ENCODE peak calls at places on chromosomes 5 and 9, in ten cellular contexts. One of them, this sample, is unnamed.

GRCh38 chr5:168528521-168529360 is at the start of gene FBLL1:
- DNase-seq in tibial nerve: no peak
- DNase-seq in heart left ventricle: peak; percentile 29
- DNase-seq in WTC11: peak; percentile 80
- DNase-seq in Calu3: peak; percentile 59
- DNase-seq in A673: peak; percentile 50
- DNase-seq in fibroblast of pulmonary artery: peak; percentile 41
- DNase-seq in GM20000: peak; percentile 65
- DNase-seq in progenitor cell of endocrine pancreas: peak; percentile 67
- DNase-seq in fibroblast of the aortic adventitia: peak; percentile 32
- DNase-seq in this sample: no peak

GRCh38 chr5:14114615-14115251 is 28.4 kb upstream of the TRIO start:
- DNase-seq in tibial nerve: no peak
- DNase-seq in heart left ventricle: no peak
- DNase-seq in WTC11: no peak
- DNase-seq in Calu3: no peak
- DNase-seq in A673: no peak
- DNase-seq in fibroblast of pulmonary artery: peak; percentile 5
- DNase-seq in GM20000: no peak
- DNase-seq in progenitor cell of endocrine pancreas: no peak
- DNase-seq in fibroblast of the aortic adventitia: peak; percentile 53
- DNase-seq in this sample: no peak

GRCh38 chr9:109912726-109913460 is 132.9 kb downstream of the PALM2AKAP2 start:
- DNase-seq in tibial nerve: no peak
- DNase-seq in heart left ventricle: no peak
- DNase-seq in WTC11: no peak
- DNase-seq in Calu3: no peak
- DNase-seq in A673: peak; percentile 28
- DNase-seq in fibroblast of pulmonary artery: no peak
- DNase-seq in GM20000: no peak
- DNase-seq in progenitor cell of endocrine pancreas: no peak
- DNase-seq in fibroblast of the aortic adventitia: peak; percentile 66
- DNase-seq in this sample: no peak

GRCh38 chr5:133925866-133926488 is 42.4 kb downstream of the C5orf15 start:
- DNase-seq in tibial nerve: no peak
- DNase-seq in heart left ventricle: no peak
- DNase-seq in WTC11: no peak
- DNase-seq in Calu3: peak; percentile 26
- DNase-seq in A673: no peak
- DNase-seq in fibroblast of pulmonary artery: no peak
- DNase-seq in GM20000: no peak
- DNase-seq in progenitor cell of endocrine pancreas: no peak
- DNase-seq in fibroblast of the aortic adventitia: no peak
- DNase-seq in this sample: no peak

GRCh38 chr5:91469517-91470165 is 86.5 kb upstream of the ARRDC3 start:
- DNase-seq in tibial nerve: peak; percentile 24
- DNase-seq in heart left ventricle: no peak
- DNase-seq in WTC11: no peak
- DNase-seq in Calu3: no peak
- DNase-seq in A673: peak; percentile 23
- DNase-seq in fibroblast of pulmonary artery: peak; percentile 7
- DNase-seq in GM20000: no peak
- DNase-seq in progenitor cell of endocrine pancreas: no peak
- DNase-seq in fibroblast of the aortic adventitia: no peak
- DNase-seq in this sample: no peak

GRCh38 chr5:128084228-128085167 is 932 bp downstream of the SLC12A2 start:
- DNase-seq in tibial nerve: no peak
- DNase-seq in heart left ventricle: peak; percentile 44
- DNase-seq in WTC11: peak; percentile 30
- DNase-seq in Calu3: peak; percentile 37
- DNase-seq in A673: peak; percentile 4
- DNase-seq in fibroblast of pulmonary artery: peak; percentile 34
- DNase-seq in GM20000: peak; percentile 66
- DNase-seq in progenitor cell of endocrine pancreas: peak; percentile 39
- DNase-seq in fibroblast of the aortic adventitia: peak; percentile 42
- DNase-seq in this sample: peak; percentile 45

GRCh38 chr9:132182609-132183073 is 20.8 kb downstream of the NTNG2 start:
- DNase-seq in tibial nerve: no peak
- DNase-seq in heart left ventricle: no peak
- DNase-seq in WTC11: no peak
- DNase-seq in Calu3: no peak
- DNase-seq in A673: peak; percentile 71
- DNase-seq in fibroblast of pulmonary artery: peak; percentile 48
- DNase-seq in GM20000: no peak
- DNase-seq in progenitor cell of endocrine pancreas: no peak
- DNase-seq in fibroblast of the aortic adventitia: no peak
- DNase-seq in this sample: no peak

GRCh38 chr5:132447196-132447595 is 43.4 kb downstream of the IRF1 start:
- DNase-seq in tibial nerve: no peak
- DNase-seq in heart left ventricle: no peak
- DNase-seq in WTC11: no peak
- DNase-seq in Calu3: no peak
- DNase-seq in A673: no peak
- DNase-seq in fibroblast of pulmonary artery: no peak
- DNase-seq in GM20000: no peak
- DNase-seq in progenitor cell of endocrine pancreas: no peak
- DNase-seq in fibroblast of the aortic adventitia: no peak
- DNase-seq in this sample: no peak

GRCh38 chr5:107269256-107269655 is 401.5 kb downstream of the EFNA5 start:
- DNase-seq in tibial nerve: no peak
- DNase-seq in heart left ventricle: no peak
- DNase-seq in WTC11: peak; percentile 15
- DNase-seq in Calu3: no peak
- DNase-seq in A673: no peak
- DNase-seq in fibroblast of pulmonary artery: no peak
- DNase-seq in GM20000: no peak
- DNase-seq in progenitor cell of endocrine pancreas: no peak
- DNase-seq in fibroblast of the aortic adventitia: no peak
- DNase-seq in this sample: no peak

GRCh38 chr9:92723299-92723625 is 41.4 kb downstream of the BICD2 start:
- DNase-seq in tibial nerve: no peak
- DNase-seq in heart left ventricle: no peak
- DNase-seq in WTC11: no peak
- DNase-seq in Calu3: peak; percentile 23
- DNase-seq in A673: no peak
- DNase-seq in fibroblast of pulmonary artery: no peak
- DNase-seq in GM20000: no peak
- DNase-seq in progenitor cell of endocrine pancreas: no peak
- DNase-seq in fibroblast of the aortic adventitia: no peak
- DNase-seq in this sample: no peak

DNA sequence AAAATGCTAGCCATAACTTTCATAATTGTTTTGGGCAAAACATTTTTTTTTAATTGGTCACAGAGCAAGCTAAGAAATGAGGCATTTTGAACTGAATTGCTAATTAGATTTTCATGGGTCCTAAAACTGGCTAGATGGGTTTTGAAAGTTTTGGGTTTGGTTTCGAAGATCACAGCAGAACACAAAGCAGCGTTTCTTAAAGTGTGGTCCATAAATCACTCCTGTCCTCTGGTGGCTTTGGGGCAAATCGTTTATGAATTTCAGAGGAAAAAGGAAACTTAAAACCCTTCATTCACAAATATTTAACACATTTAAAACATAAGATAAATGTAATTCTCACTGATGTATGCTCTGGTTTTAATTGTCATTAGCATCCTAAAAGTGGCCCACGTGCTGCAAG is 503.7 kb downstream of the SPATA31D1 start:
- DNase-seq in tibial nerve: no peak
- DNase-seq in heart left ventricle: no peak
- DNase-seq in WTC11: no peak
- DNase-seq in Calu3: no peak
- DNase-seq in A673: no peak
- DNase-seq in fibroblast of pulmonary artery: no peak
- DNase-seq in GM20000: no peak
- DNase-seq in progenitor cell of endocrine pancreas: no peak
- DNase-seq in fibroblast of the aortic adventitia: peak; percentile 30
- DNase-seq in this sample: no peak
- TF ChIP-seq CTCF in tibial nerve: no peak
- TF ChIP-seq CTCF in heart left ventricle: no peak
- TF ChIP-seq CTCF in WTC11: no peak
- TF ChIP-seq CTCF in Calu3: no peak
- TF ChIP-seq CTCF in A673: no peak
- TF ChIP-seq CTCF in fibroblast of pulmonary artery: no peak
- TF ChIP-seq CTCF in GM20000: no peak
- TF ChIP-seq CTCF in progenitor cell of endocrine pancreas: no peak
- TF ChIP-seq CTCF in fibroblast of the aortic adventitia: peak; percentile 22
- TF ChIP-seq CTCF in this sample: no peak

GRCh38 chr5:33166522-33166921 is 274.2 kb upstream of the TARS1 start:
- DNase-seq in tibial nerve: no peak
- DNase-seq in heart left ventricle: no peak
- DNase-seq in WTC11: peak; percentile 42
- DNase-seq in Calu3: no peak
- DNase-seq in A673: peak; percentile 10
- DNase-seq in fibroblast of pulmonary artery: no peak
- DNase-seq in GM20000: no peak
- DNase-seq in progenitor cell of endocrine pancreas: no peak
- DNase-seq in fibroblast of the aortic adventitia: no peak
- DNase-seq in this sample: no peak
- TF ChIP-seq CTCF in tibial nerve: no peak
- TF ChIP-seq CTCF in heart left ventricle: no peak
- TF ChIP-seq CTCF in WTC11: peak; percentile 22
- TF ChIP-seq CTCF in Calu3: no peak
- TF ChIP-seq CTCF in A673: no peak
- TF ChIP-seq CTCF in fibroblast of pulmonary artery: no peak
- TF ChIP-seq CTCF in GM20000: peak; percentile 22
- TF ChIP-seq CTCF in progenitor cell of endocrine pancreas: no peak
- TF ChIP-seq CTCF in fibroblast of the aortic adventitia: no peak
- TF ChIP-seq CTCF in this sample: no peak

DNA sequence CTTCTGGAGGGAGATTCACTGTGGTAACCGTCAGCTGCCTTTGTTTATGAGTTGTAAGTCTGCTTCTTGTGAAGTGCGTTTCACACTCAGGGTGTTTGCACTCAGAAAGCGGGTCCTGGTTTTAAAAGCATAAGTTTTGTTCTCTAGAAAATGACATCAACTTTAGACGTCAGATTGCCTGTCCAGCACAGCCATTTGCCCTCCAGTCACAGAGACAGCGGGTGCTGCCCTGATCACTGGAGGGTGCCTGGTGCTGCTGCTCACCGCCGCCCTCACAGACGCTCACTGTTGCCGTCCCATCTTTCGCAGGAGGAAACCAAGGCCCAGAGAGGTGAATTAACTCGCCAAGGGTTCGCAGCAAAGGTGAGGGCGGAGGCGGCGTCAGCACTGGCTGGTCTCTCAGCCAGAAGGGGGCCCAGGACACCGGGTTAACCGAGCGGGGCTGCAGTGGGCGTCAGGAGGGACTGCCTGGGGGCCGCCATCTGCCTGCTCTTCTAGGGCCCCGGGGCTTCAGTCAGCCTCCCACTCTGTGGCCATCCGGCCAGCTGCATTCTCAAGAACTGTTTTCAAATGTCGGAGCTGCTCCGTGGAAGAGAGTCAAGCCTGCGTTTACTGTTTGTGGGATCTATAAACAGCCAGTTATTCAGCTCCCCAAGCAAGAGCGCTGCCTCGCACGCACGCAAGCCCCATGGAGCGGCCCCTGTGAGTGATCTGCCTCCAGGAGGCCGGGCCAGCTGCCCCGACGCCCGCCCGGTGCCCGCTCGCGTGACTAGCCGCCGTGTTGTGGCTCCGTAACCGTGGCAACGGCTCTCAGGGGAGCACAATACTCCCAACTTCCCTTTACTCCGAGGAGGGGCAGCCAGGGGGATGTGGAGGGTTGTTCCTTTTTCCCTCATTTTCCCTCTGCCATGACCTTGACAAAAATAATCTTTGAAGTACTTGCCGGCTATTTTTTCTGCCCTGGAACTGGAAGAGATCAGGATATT is 43.4 kb upstream of the EXOC3 start:
- DNase-seq in tibial nerve: peak; percentile 65
- DNase-seq in heart left ventricle: peak; percentile 76
- DNase-seq in WTC11: peak; percentile 89
- DNase-seq in Calu3: peak; percentile 90
- DNase-seq in A673: peak; percentile 81
- DNase-seq in fibroblast of pulmonary artery: peak; percentile 97
- DNase-seq in GM20000: peak; percentile 86
- DNase-seq in progenitor cell of endocrine pancreas: peak; percentile 13
- DNase-seq in fibroblast of the aortic adventitia: peak; percentile 97
- DNase-seq in this sample: peak; percentile 81
- TF ChIP-seq CTCF in tibial nerve: no peak
- TF ChIP-seq CTCF in heart left ventricle: no peak
- TF ChIP-seq CTCF in WTC11: no peak
- TF ChIP-seq CTCF in Calu3: no peak
- TF ChIP-seq CTCF in A673: no peak
- TF ChIP-seq CTCF in fibroblast of pulmonary artery: no peak
- TF ChIP-seq CTCF in GM20000: no peak
- TF ChIP-seq CTCF in progenitor cell of endocrine pancreas: no peak
- TF ChIP-seq CTCF in fibroblast of the aortic adventitia: no peak
- TF ChIP-seq CTCF in this sample: no peak

GRCh38 chr9:6412572-6413364 is at the start of gene UHRF2:
- DNase-seq in tibial nerve: peak; percentile 97
- DNase-seq in heart left ventricle: peak; percentile 99
- DNase-seq in WTC11: peak; percentile 99
- DNase-seq in Calu3: peak; percentile 91
- DNase-seq in A673: peak; percentile 99
- DNase-seq in fibroblast of pulmonary artery: peak; percentile 97
- DNase-seq in GM20000: peak; percentile 98
- DNase-seq in progenitor cell of endocrine pancreas: peak; percentile 98
- DNase-seq in fibroblast of the aortic adventitia: peak; percentile 97
- DNase-seq in this sample: peak; percentile 95
- TF ChIP-seq CTCF in tibial nerve: no peak
- TF ChIP-seq CTCF in heart left ventricle: no peak
- TF ChIP-seq CTCF in WTC11: no peak
- TF ChIP-seq CTCF in Calu3: no peak
- TF ChIP-seq CTCF in A673: no peak
- TF ChIP-seq CTCF in fibroblast of pulmonary artery: no peak
- TF ChIP-seq CTCF in GM20000: no peak
- TF ChIP-seq CTCF in progenitor cell of endocrine pancreas: no peak
- TF ChIP-seq CTCF in fibroblast of the aortic adventitia: no peak
- TF ChIP-seq CTCF in this sample: no peak

DNA sequence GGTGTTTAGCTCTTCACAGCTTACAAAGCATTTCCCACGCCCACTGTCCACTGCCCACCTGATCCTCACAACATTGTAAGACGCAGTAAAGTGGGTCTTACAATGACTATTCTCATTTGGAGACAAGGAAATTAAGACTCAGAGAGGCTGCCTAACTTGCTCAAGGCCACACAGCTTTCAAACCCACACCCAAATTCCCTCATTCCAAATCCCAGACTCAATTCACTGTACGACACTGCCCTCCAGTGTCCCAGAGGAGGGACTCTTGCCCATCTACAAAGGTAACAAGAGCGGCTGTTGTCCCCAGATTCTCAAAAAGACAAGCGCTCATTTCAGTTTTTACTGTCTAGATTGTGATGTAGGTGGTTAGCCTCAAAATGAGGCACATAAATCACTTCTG is 184.6 kb downstream of the ACTL7B start:
- DNase-seq in tibial nerve: no peak
- DNase-seq in heart left ventricle: no peak
- DNase-seq in WTC11: peak; percentile 28
- DNase-seq in Calu3: no peak
- DNase-seq in A673: peak; percentile 62
- DNase-seq in fibroblast of pulmonary artery: peak; percentile 13
- DNase-seq in GM20000: no peak
- DNase-seq in progenitor cell of endocrine pancreas: no peak
- DNase-seq in fibroblast of the aortic adventitia: peak; percentile 34
- DNase-seq in this sample: no peak
- TF ChIP-seq CTCF in tibial nerve: no peak
- TF ChIP-seq CTCF in heart left ventricle: no peak
- TF ChIP-seq CTCF in WTC11: no peak
- TF ChIP-seq CTCF in Calu3: no peak
- TF ChIP-seq CTCF in A673: peak; percentile 56
- TF ChIP-seq CTCF in fibroblast of pulmonary artery: peak; percentile 24
- TF ChIP-seq CTCF in GM20000: no peak
- TF ChIP-seq CTCF in progenitor cell of endocrine pancreas: peak; percentile 48
- TF ChIP-seq CTCF in fibroblast of the aortic adventitia: peak; percentile 33
- TF ChIP-seq CTCF in this sample: no peak

GRCh38 chr9:108142504-108143201 is 653.1 kb upstream of the KLF4 start:
- DNase-seq in tibial nerve: peak; percentile 84
- DNase-seq in heart left ventricle: peak; percentile 80
- DNase-seq in WTC11: peak; percentile 17
- DNase-seq in Calu3: no peak
- DNase-seq in A673: no peak
- DNase-seq in fibroblast of pulmonary artery: peak; percentile 96
- DNase-seq in GM20000: no peak
- DNase-seq in progenitor cell of endocrine pancreas: no peak
- DNase-seq in fibroblast of the aortic adventitia: peak; percentile 98
- DNase-seq in this sample: no peak
- TF ChIP-seq CTCF in tibial nerve: no peak
- TF ChIP-seq CTCF in heart left ventricle: no peak
- TF ChIP-seq CTCF in WTC11: no peak
- TF ChIP-seq CTCF in Calu3: no peak
- TF ChIP-seq CTCF in A673: no peak
- TF ChIP-seq CTCF in fibroblast of pulmonary artery: peak; percentile 18
- TF ChIP-seq CTCF in GM20000: no peak
- TF ChIP-seq CTCF in progenitor cell of endocrine pancreas: no peak
- TF ChIP-seq CTCF in fibroblast of the aortic adventitia: peak; percentile 40
- TF ChIP-seq CTCF in this sample: no peak